ENCODE peak calls at places on chromosomes 12 and 14, in five cellular contexts. S is A549, I is ascending aorta, O is right atrium auricular region, B is mammary epithelial cell. E is an unnamed sample.

GRCh38 chr14:37637341-37637740 is 41.9 kb downstream of the TTC6 start:
- DNase-seq in O (no peak), S (no peak), I (no peak), B (peak), E (no peak)

GRCh38 chr12:101698782-101699347 is 1.4 kb downstream of the CHPT1 start:
- DNase-seq in S (peak), O (no peak), I (no peak), B (no peak), E (no peak)

GRCh38 chr14:38278035-38278434 is 22.1 kb upstream of the CLEC14A start:
- DNase-seq in S (no peak), B (no peak), I (no peak), O (no peak), E (no peak)

GRCh38 chr14:56754966-56755365 is 55.3 kb downstream of the OTX2 start:
- DNase-seq in I (no peak), O (no peak), S (no peak), B (no peak), E (no peak)

GRCh38 chr14:29603721-29604120 is 323.9 kb downstream of the PRKD1 start:
- DNase-seq in O (no peak), B (no peak), I (no peak), S (no peak), E (no peak)

GRCh38 chr14:36655054-36655381 is 6.6 kb upstream of the PAX9 start:
- DNase-seq in B (no peak), S (no peak), O (no peak), I (no peak), E (no peak)

GRCh38 chr14:95462491-95462890 is 54.0 kb downstream of the SYNE3 start:
- DNase-seq in O (no peak), S (no peak), B (no peak), I (no peak), E (no peak)

GRCh38 chr12:69630191-69630590 is 19.5 kb upstream of the LRRC10 start:
- DNase-seq in I (no peak), S (peak), O (no peak), B (no peak), E (no peak)

GRCh38 chr12:18428416-18428815 is 167.1 kb downstream of the PIK3C2G start:
- DNase-seq in I (no peak), B (peak), S (no peak), O (no peak), E (no peak)

GRCh38 chr12:28457785-28458184 is 267.5 kb downstream of the CCDC91 start:
- DNase-seq in I (no peak), S (no peak), O (no peak), B (no peak), E (no peak)

GRCh38 chr12:820336-820735 is 68.0 kb downstream of the WNK1 start:
- DNase-seq in O (no peak), S (no peak), B (no peak), I (no peak), E (no peak)

GRCh38 chr12:131701705-131702572 is 9.0 kb upstream of the SFSWAP start:
- DNase-seq in B (no peak), O (peak), S (no peak), I (no peak), E (no peak)

GRCh38 chr12:15602051-15602672 is 187.0 kb downstream of the EPS8 start:
- DNase-seq in S (no peak), B (no peak), O (no peak), I (no peak), E (no peak)

GRCh38 chr14:29370024-29370423 is 557.6 kb downstream of the PRKD1 start:
- DNase-seq in S (no peak), I (no peak), O (no peak), B (no peak), E (no peak)

GRCh38 chr12:71397433-71397954 is 42.1 kb upstream of the LGR5 start:
- DNase-seq in S (no peak), O (no peak), I (no peak), B (no peak), E (no peak)

GRCh38 chr14:75469606-75470237 is 41.9 kb downstream of the JDP2 start:
- DNase-seq in O (no peak), S (no peak), I (peak), B (no peak), E (no peak)

GRCh38 chr12:56161677-56162351 is 3.7 kb downstream of the MYL6 start:
- DNase-seq in I (no peak), B (no peak), O (no peak), S (no peak), E (no peak)

GRCh38 chr14:58082011-58082410 is 70.0 kb downstream of the ARMH4 start:
- DNase-seq in B (peak), S (no peak), I (no peak), O (no peak), E (no peak)

GRCh38 chr14:60051690-60052324 is 39.9 kb upstream of the PCNX4 start:
- DNase-seq in S (no peak), I (no peak), O (no peak), B (no peak), E (no peak)

GRCh38 chr12:59005195-59005961 is 85.1 kb upstream of the LRIG3 start:
- DNase-seq in B (no peak), S (no peak), O (no peak), I (no peak), E (no peak)

GRCh38 chr14:96253140-96253539 is 2.9 kb upstream of the BDKRB1 start:
- DNase-seq in O (no peak), B (peak), I (no peak), S (peak), E (no peak)

GRCh38 chr12:47798481-47798948 is 21.2 kb downstream of the HDAC7 start:
- DNase-seq in B (no peak), S (no peak), I (no peak), O (no peak), E (no peak)

GRCh38 chr12:25960176-25960575 is 1.7 kb downstream of the RASSF8 start:
- DNase-seq in S (peak), O (no peak), B (peak), I (no peak), E (peak)

GRCh38 chr12:62722971-62723680 is 211.8 kb downstream of the PPM1H start:
- DNase-seq in O (no peak), S (no peak), I (no peak), B (no peak), E (no peak)

GRCh38 chr12:11824736-11825135 is 175.3 kb downstream of the ETV6 start:
- DNase-seq in S (no peak), B (no peak), I (no peak), O (no peak), E (no peak)

GRCh38 chr14:49853572-49854375 is 1.2 kb upstream of the NEMF start:
- DNase-seq in B (peak), O (peak), I (peak), S (peak), E (peak)

GRCh38 chr14:92759679-92760523 is 11.5 kb upstream of the LGMN start:
- DNase-seq in I (no peak), S (no peak), B (no peak), O (no peak), E (no peak)

GRCh38 chr12:101407054-101407437 is 526 bp downstream of the ARL1 start:
- DNase-seq in B (no peak), S (no peak), I (no peak), O (no peak), E (no peak)

GRCh38 chr14:101098641-101099040 is 195.1 kb upstream of the RTL1 start:
- DNase-seq in I (peak), O (peak), B (no peak), S (no peak), E (no peak)

GRCh38 chr12:30989754-30990153 is 63.2 kb downstream of the TSPAN11 start:
- DNase-seq in S (peak), O (peak), B (no peak), I (no peak), E (no peak)

GRCh38 chr14:103905861-103906456 is 22.3 kb upstream of the TDRD9 start:
- DNase-seq in O (no peak), B (no peak), I (no peak), S (no peak), E (no peak)

GRCh38 chr12:122991623-122992275 is 11.3 kb downstream of the ARL6IP4 start:
- DNase-seq in I (no peak), S (no peak), O (no peak), B (no peak), E (no peak)

DNA sequence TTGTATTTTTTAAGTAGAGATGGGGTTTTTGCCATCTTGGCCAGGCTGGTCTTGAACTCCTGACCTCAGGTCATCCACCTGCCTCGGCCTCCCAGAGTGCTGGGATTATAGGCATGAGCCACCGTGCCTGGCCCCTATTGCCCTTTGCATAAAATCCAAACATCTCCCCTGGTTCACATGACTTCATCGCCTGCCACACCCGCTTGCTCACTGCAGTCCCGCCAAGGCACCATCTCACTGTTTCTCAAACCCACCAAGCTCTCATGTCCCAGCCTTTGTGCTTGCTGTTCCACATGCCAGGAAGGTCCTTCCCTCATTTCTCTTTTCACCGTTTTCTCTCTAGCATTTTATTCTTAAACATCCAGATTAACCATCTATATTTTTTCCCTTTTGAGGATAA is 9.7 kb downstream of the RHOF start:
- DNase-seq in S (no peak), I (no peak), B (peak), O (no peak), E (no peak)
- H3K27ac ChIP-seq in S (peak), I (no peak), B (no peak), O (no peak), E (no peak)

DNA sequence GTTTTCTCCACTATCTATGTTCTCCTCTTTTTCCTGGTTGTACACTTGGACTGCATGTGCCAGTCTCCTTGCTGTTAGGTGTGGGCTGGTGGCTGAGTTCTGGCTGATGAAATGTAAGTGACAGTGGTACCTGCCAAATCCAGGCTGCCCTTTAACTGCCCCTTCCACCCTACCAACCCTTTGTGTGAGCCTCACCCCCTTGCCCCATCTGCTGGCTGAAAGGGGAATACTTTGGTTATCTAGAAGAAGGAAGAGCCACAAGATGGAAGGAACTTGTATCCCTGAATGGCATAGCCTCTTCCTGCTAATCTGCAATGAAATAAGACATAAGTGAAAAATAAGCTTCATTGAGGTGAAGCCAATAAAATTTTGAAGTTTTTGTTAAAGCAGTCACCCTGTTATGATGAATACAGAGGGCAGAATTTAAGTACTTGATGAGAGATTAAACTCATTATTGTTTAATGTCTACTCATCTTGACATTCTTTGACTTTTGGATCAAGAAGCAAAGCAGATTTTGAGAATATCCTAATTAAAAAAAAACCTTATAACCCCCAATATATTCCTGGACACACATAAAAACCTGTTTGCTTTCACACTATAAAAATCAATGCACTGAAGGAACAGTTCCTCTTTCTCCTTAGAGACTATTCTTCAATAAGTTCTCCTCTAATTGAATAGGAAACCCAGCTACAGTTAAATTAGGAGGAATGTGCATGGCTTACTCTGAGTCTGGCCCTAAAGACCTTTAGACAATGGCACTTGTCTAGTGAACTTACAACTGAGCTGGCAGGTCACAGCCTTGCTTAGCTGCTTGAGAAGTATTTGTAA is 262.6 kb upstream of the BTG1 start:
- DNase-seq in I (no peak), O (no peak), S (peak), B (peak), E (no peak)
- TF ChIP-seq CTCF in I (no peak), O (no peak), S (peak), B (peak), E (no peak)

DNA sequence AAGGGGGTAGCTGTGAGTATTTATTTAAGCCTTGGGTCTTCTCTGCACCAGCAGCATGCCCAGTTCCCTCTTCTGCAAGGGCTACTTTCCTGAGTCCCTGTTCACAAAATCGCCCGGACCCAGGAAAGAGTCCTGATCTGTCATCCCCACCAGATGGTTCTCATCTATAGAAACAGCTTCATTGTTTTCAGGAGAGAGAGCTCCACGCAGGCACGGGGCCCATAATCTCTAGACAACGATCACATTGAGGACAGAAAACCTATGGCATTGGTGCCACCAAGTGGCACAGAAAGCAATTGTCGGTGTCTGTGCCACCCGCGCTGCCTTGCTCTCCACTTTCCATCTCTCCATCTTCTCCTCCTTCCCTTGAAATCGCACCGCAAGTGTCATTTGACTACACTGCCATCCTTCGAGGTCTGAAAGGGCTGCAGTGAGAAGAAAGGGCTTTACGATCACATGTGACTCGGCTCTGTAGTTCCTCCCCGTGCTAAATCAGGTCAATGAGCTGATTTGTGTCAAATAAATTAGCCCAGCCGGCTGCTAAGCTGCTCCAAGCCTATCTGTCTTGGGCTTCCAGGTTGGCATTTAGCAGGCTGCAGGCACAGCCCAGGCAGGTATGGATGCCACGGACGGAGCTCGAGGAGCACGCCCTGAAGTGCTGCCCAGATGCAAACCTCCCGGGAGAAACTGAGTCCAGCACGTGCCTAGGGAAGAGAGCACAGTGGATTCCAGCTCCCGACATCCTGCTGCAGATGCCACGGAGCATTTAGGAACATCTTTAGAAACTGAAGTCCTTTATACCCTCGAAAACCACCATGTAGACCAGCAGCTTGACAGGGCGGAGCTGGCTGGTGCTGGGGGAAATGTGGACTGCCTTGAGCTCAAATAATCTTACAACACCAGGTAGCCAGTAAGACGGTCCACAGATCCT is 28.8 kb downstream of the SPRING1 start:
- DNase-seq in B (peak), O (peak), S (peak), I (peak), E (peak)
- H3K27ac ChIP-seq in B (no peak), O (no peak), S (no peak), I (no peak), E (no peak)

DNA sequence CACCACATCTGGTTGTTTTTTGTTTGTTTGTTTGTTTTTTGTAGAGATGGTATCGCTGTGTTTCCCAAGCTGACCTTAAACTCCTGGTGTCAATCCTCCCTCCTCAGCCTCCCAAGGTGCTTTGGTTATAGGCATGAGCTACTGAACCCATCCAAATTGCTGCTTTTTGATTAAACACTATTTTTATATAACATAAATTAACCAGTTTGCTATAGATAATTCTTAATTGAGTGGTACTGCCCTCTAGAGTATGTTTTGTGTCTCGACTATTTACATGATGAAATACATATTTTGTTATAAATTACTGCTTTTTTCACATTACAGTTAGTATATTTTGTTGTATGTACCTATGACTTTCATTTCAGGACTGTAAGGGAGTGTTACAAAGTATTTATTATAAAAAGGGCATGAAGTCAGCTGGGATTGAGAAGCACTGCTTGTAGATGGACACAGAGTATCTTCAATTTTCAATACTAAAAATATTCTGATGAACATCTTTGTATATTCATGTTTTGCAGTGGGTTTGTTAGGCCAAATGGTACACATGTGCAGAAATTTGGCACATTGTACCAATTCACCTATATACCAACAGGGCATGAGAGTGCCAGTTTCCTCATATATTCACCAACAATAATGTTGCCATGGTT is 14.9 kb upstream of the SCAF11 start:
- DNase-seq in I (no peak), S (peak), B (no peak), O (no peak), E (no peak)
- TF ChIP-seq CTCF in I (no peak), S (peak), B (peak), O (peak), E (no peak)

GRCh38 chr12:115371711-115372110 is 687.7 kb upstream of the TBX3 start:
- DNase-seq in O (no peak), S (no peak), I (no peak), B (no peak), E (no peak)

GRCh38 chr12:115375188-115375991 is 691.4 kb upstream of the TBX3 start:
- DNase-seq in B (peak), O (no peak), I (no peak), S (no peak), E (no peak)

GRCh38 chr12:115377781-115378180 is 693.8 kb upstream of the TBX3 start:
- DNase-seq in I (no peak), B (no peak), O (no peak), S (no peak), E (no peak)

GRCh38 chr12:115377230-115377629 is 693.3 kb upstream of the TBX3 start:
- DNase-seq in O (no peak), S (no peak), I (no peak), B (no peak), E (no peak)

DNA sequence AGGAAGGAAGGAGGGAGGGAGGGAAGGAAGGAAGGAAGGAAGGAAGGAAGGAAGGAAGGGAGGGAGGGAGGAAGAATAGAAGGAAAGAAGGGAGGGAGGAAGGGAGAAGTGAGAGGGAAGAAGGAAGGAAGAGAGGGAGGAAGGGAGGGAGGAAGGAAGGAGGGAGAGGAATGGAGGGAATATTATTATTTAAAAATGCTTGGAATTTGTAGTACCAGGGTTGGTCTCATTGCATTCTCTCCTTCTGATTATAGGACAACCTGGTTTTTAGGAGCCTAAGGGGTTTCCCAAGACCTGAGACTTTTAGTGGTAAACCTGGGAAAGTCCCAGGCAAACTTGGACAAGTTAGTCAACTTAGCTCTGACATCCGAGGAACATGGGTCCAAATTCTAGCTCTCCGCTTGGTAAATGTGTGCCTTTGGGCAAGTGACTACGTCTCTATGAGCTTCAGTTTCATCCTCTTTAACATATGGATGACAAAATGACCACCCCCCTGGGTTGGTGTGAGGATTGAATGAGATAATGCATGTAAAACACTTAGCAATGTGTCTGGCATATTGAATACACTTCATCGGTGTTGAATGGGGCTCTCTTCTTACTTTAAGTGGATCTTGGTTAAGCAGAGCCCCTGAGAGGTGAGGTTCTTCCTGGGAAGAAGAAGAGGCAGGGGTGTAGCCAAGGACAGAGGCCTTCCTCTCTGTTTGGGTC is 690.7 kb upstream of the TBX3 start:
- DNase-seq in B (peak), I (no peak), S (no peak), O (no peak), E (no peak)
- H3K27ac ChIP-seq in B (peak), I (no peak), S (peak), O (no peak), E (no peak)

GRCh38 chr14:66610154-66610563 is 102.2 kb downstream of the GPHN start:
- DNase-seq in I (no peak), S (no peak), B (no peak), O (no peak), E (no peak)
- TF ChIP-seq CTCF in I (no peak), S (peak), B (peak), O (no peak), E (no peak)

E was measured in ovary.